ENCODE peak calls at places on chromosomes 12 and 14, in eight cellular contexts. Y is spleen, Q is cardiac muscle cell, U is A549, H is left lung, V is right cardiac atrium, P is IMR-90, K is ovary. B is an unnamed sample. For H3K4me1 and H3K9me3, the result is how much of the 10 kb centered on the place peaks cover.

GRCh38 chr12:104662203-104662602 is 205.5 kb downstream of the CHST11 start:
- DNase-seq in U (no peak), V (no peak), Y (no peak), Q (no peak), H (no peak), K (no peak), P (peak), B (no peak)

GRCh38 chr14:76376001-76376404 is at the start of gene ESRRB:
- DNase-seq in H (no peak), U (peak), P (peak), Y (no peak), Q (peak), V (no peak), K (no peak), B (no peak)

GRCh38 chr12:24911284-24911791 is 37.6 kb downstream of the BCAT1 start:
- DNase-seq in Y (no peak), K (no peak), P (peak), H (no peak), V (no peak), U (no peak), Q (no peak), B (no peak)

GRCh38 chr12:57657744-57658143 is 24.7 kb upstream of the B4GALNT1 start:
- DNase-seq in U (no peak), P (peak), Y (no peak), K (no peak), V (no peak), H (no peak), Q (no peak), B (peak)

GRCh38 chr12:51970904-51971646 is 19.6 kb downstream of the ACVR1B start:
- DNase-seq in Q (peak), U (peak), V (no peak), Y (no peak), H (no peak), P (peak), K (no peak), B (no peak)

GRCh38 chr14:54257424-54257823 is 139.4 kb upstream of the CDKN3 start:
- DNase-seq in H (no peak), K (no peak), P (no peak), Y (no peak), Q (peak), U (no peak), V (no peak), B (no peak)

GRCh38 chr14:100067971-100068959 is 3.0 kb downstream of the EVL start:
- DNase-seq in H (no peak), P (peak), V (peak), U (no peak), Y (peak), Q (no peak), K (no peak), B (no peak)

GRCh38 chr14:40365305-40365704 is 933.1 kb upstream of the FBXO33 start:
- DNase-seq in U (no peak), K (no peak), Q (no peak), Y (no peak), H (no peak), V (no peak), P (no peak), B (no peak)

GRCh38 chr14:20934148-20934762 is 21.0 kb upstream of the RNASE2 start:
- DNase-seq in P (no peak), U (peak), Y (peak), K (no peak), H (peak), V (peak), Q (peak), B (no peak)

GRCh38 chr12:7114851-7115250 is 5.8 kb upstream of the C1RL start:
- DNase-seq in K (no peak), U (no peak), H (no peak), Q (no peak), P (no peak), Y (peak), V (no peak), B (no peak)

GRCh38 chr14:73997944-73998451 is 21.1 kb downstream of the ENTPD5 start:
- DNase-seq in P (no peak), V (no peak), U (no peak), Q (no peak), Y (no peak), K (no peak), H (no peak), B (no peak)

GRCh38 chr14:75343914-75344313 is 65.3 kb downstream of the FOS start:
- DNase-seq in Y (no peak), Q (no peak), K (no peak), H (no peak), U (no peak), P (no peak), V (no peak), B (no peak)

GRCh38 chr12:48794870-48795269 is 6.0 kb upstream of the ADCY6 start:
- DNase-seq in P (peak), H (no peak), Q (no peak), Y (no peak), U (no peak), K (no peak), V (no peak), B (no peak)

GRCh38 chr12:85996280-85996679 is 122.2 kb downstream of the NTS start:
- DNase-seq in U (no peak), H (no peak), K (no peak), V (no peak), Y (no peak), P (no peak), Q (no peak), B (no peak)

GRCh38 chr12:46983959-46984833 is 95.2 kb upstream of the PCED1B start:
- DNase-seq in Q (peak), Y (no peak), P (peak), K (no peak), H (no peak), U (peak), V (no peak), B (no peak)

GRCh38 chr12:13375583-13376413 is 179.3 kb downstream of the EMP1 start:
- DNase-seq in U (no peak), V (no peak), P (no peak), K (no peak), Y (no peak), Q (no peak), H (no peak), B (no peak)

GRCh38 chr14:104633276-104633861 is 28.8 kb upstream of the TMEM179 start:
- DNase-seq in Q (no peak), V (no peak), P (no peak), U (no peak), Y (no peak), K (no peak), H (no peak), B (peak)

GRCh38 chr12:58919271-58920101 is 818 bp downstream of the LRIG3 start:
- DNase-seq in P (peak), U (peak), Y (peak), K (peak), Q (peak), H (no peak), V (no peak), B (peak)

GRCh38 chr14:25050494-25051170 is 685 bp upstream of the STXBP6 start:
- DNase-seq in V (no peak), U (no peak), H (no peak), Q (peak), K (no peak), P (peak), Y (no peak), B (no peak)

GRCh38 chr12:49881400-49882247 is 22.1 kb downstream of the FAIM2 start:
- DNase-seq in V (no peak), U (no peak), P (no peak), Y (peak), K (no peak), Q (no peak), H (peak), B (no peak)

GRCh38 chr12:113946175-113946574 is 19.9 kb downstream of the RBM19 start:
- DNase-seq in U (no peak), V (no peak), Y (no peak), Q (no peak), H (no peak), K (no peak), P (no peak), B (no peak)

GRCh38 chr14:104547310-104547997 is 32.1 kb upstream of the C14orf180 start:
- DNase-seq in U (no peak), V (peak), P (no peak), Y (peak), H (no peak), K (no peak), Q (no peak), B (no peak)

GRCh38 chr12:49979061-49979586 is 6.4 kb downstream of the AQP6 start:
- DNase-seq in Q (no peak), K (no peak), P (no peak), U (no peak), Y (no peak), H (no peak), V (no peak), B (no peak)

GRCh38 chr12:109538191-109538863 is 35.0 kb downstream of the MMAB start:
- DNase-seq in V (no peak), P (no peak), Q (peak), U (no peak), Y (no peak), H (no peak), K (no peak), B (no peak)

GRCh38 chr12:104049278-104050257 is at the start of gene GLT8D2:
- DNase-seq in Y (no peak), H (peak), K (peak), V (peak), U (no peak), Q (peak), P (peak), B (peak)

GRCh38 chr12:48165089-48166031 is 8.0 kb upstream of the ASB8 start:
- DNase-seq in P (peak), V (no peak), U (peak), K (no peak), H (no peak), Y (no peak), Q (peak), B (no peak)

GRCh38 chr14:65483647-65484046 is 71.1 kb downstream of the FUT8 start:
- DNase-seq in K (no peak), H (no peak), Y (no peak), P (peak), Q (no peak), U (no peak), V (no peak), B (no peak)

GRCh38 chr12:94150483-94151225 is 2.3 kb downstream of the PLXNC1 start:
- DNase-seq in Y (peak), K (peak), P (no peak), H (peak), Q (peak), V (no peak), U (no peak), B (no peak)

GRCh38 chr14:80634106-80634758 is 307.3 kb downstream of the CEP128 start:
- DNase-seq in P (no peak), H (no peak), K (no peak), Q (no peak), V (no peak), U (no peak), Y (no peak), B (no peak)

GRCh38 chr12:123251403-123252076 is 18.3 kb downstream of the MTRFR start:
- DNase-seq in Q (no peak), U (no peak), H (peak), V (no peak), P (no peak), K (no peak), Y (no peak), B (no peak)

GRCh38 chr12:179885-180284 is 34.1 kb downstream of the SLC6A12 start:
- DNase-seq in P (no peak), U (no peak), K (no peak), Y (no peak), Q (no peak), H (peak), V (no peak), B (no peak)

GRCh38 chr14:31492759-31493498 is 5.1 kb upstream of the GPR33 start:
- DNase-seq in Q (no peak), H (no peak), Y (no peak), U (no peak), P (no peak), K (no peak), V (no peak), B (no peak)

GRCh38 chr12:89529738-89530137 is 3.9 kb upstream of the POC1B start:
- DNase-seq in U (peak), P (peak), V (no peak), H (no peak), Y (no peak), Q (peak), K (no peak), B (no peak)

GRCh38 chr14:74394549-74394948 is 31.5 kb downstream of the SYNDIG1L start:
- DNase-seq in K (no peak), U (no peak), P (no peak), Y (no peak), V (no peak), H (no peak), Q (no peak), B (no peak)

GRCh38 chr12:103841690-103842584 is 903 bp upstream of the NT5DC3 start:
- DNase-seq in H (peak), Q (no peak), K (peak), V (peak), P (peak), Y (peak), U (peak), B (peak)

GRCh38 chr12:26203167-26203566 is 7.8 kb downstream of the SSPN start:
- DNase-seq in H (no peak), V (no peak), K (no peak), U (no peak), Q (no peak), P (no peak), Y (no peak), B (no peak)

GRCh38 chr14:50085570-50086315 is 30.6 kb downstream of the VCPKMT start:
- DNase-seq in Q (no peak), H (no peak), V (no peak), K (no peak), U (no peak), Y (no peak), P (peak), B (no peak)

GRCh38 chr12:22406622-22407021 is 72.1 kb upstream of the ST8SIA1 start:
- DNase-seq in H (no peak), Y (no peak), Q (no peak), P (no peak), U (no peak), V (no peak), K (no peak), B (no peak)

GRCh38 chr14:78836777-78837176 is 666.6 kb downstream of the NRXN3 start:
- DNase-seq in V (peak), Q (peak), H (no peak), K (no peak), Y (no peak), U (peak), P (peak), B (no peak)

GRCh38 chr12:119171266-119171665 is 7.5 kb upstream of the HSPB8 start:
- DNase-seq in H (no peak), U (no peak), P (no peak), K (no peak), Y (no peak), Q (no peak), V (no peak), B (no peak)

DNA sequence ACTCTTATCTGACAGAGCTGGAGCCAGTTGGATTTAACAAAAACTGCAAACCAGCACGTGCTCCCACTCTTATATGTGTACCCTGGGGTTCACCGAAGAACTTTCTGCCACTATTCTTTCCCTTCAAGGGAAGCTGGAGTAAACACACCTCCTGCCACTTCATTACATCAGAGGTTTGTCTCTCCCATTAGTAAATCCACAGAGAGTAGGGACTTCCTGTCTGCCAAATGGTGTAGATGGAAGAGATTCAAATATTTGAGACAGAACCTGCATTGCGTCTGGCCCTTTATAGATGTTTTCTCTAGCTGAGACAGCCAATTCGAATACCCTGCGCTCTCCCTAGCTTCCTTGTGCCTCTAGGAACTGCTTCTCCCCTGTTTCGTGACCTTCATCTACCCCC is 29.1 kb upstream of the AEBP2 start:
- DNase-seq in Q (no peak), Y (no peak), K (no peak), H (no peak), V (no peak), U (no peak), P (no peak), B (no peak)
- H3K4me3 ChIP-seq in Q (no peak), Y (no peak), K (no peak), H (no peak), V (no peak), U (no peak), P (no peak), B (no peak)

GRCh38 chr14:69620211-69620611 is 8.8 kb downstream of the SUSD6 start:
- DNase-seq in Y (no peak), H (no peak), U (no peak), P (no peak), V (no peak), K (no peak), Q (no peak), B (no peak)
- H3K4me1 ChIP-seq in Y (half or more), H (half or more), U (under half), P (under half), V (under half), K (under half), Q (under half), B (half or more)

GRCh38 chr12:34108405-34108803 is 86.1 kb downstream of the ALG10 start:
- DNase-seq in V (no peak), U (no peak), P (no peak), Q (no peak), K (no peak), Y (no peak), H (peak), B (no peak)

GRCh38 chr12:34109390-34109789 is 87.1 kb downstream of the ALG10 start:
- DNase-seq in V (no peak), Y (peak), H (no peak), P (no peak), U (no peak), Q (no peak), K (no peak), B (no peak)

GRCh38 chr12:34107781-34108404 is 85.6 kb downstream of the ALG10 start:
- DNase-seq in V (no peak), P (no peak), Y (peak), K (no peak), U (no peak), Q (no peak), H (no peak), B (no peak)

GRCh38 chr12:34107016-34107415 is 84.7 kb downstream of the ALG10 start:
- DNase-seq in Y (peak), Q (no peak), K (no peak), P (no peak), H (peak), V (no peak), U (no peak), B (no peak)

DNA sequence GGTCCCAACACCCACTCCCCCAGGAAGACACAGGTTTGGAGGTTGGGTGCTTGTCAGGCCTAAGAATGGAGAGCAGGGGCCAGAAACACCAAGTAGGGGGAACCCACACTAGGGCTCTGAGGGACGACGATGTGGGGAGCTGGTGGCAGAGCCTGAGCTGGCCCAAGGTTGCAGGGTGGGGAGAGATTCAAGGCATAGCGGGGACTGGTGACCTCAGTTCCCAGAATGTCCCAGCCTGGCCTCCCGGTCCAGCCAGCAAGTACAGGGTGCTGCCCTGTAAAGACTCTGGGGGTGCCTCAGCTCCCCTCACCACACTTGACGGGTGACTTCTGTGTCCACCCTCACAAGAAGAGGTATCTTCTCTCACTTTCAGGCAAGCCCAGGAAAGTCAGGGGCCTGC is 86.7 kb downstream of the ALG10 start:
- DNase-seq in U (no peak), Q (no peak), P (no peak), H (peak), Y (peak), V (no peak), K (no peak), B (no peak)
- H3K9me3 ChIP-seq in U (under half), Q (under half), P (under half), H (under half), Y (under half), V (under half), K (under half), B (under half)

DNA sequence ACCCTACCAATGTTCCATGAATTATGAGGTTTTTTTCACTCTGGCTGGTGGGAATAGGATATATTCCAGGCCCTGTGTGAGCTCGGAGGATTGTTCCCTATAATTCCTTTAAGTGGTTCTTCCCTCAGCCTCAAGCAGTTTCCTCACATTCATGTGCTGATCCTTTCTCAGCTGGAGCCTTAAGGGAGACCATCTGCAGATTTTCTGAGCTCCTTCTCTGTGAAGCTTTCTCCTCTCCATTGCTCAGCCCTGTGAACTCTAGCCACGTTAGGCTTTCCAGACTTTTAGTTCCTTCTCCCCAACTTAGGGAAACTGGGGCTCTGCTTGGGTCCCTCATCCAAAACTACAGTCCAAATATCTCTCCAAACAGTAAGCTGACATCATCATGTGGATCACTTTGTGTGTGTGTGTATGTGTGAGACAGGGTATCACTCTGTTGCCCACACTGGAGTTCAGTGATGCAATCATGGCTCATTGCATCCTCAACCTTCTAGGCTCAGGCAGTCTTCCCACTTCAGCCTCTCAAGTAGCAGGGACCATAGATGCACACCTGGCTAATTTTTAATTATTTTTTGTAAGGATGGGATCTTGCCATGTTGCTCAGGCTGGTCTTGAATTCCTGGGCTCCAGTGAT is 219.5 kb upstream of the OTX2 start:
- DNase-seq in K (no peak), V (no peak), U (no peak), Q (no peak), H (no peak), Y (no peak), P (no peak), B (no peak)
- H3K4me3 ChIP-seq in K (no peak), V (no peak), U (no peak), Q (no peak), H (no peak), Y (no peak), P (no peak), B (no peak)